ENCODE peak calls at places on chromosomes 6 and 20, in ten cellular contexts. L is GM19239; F is C1 segment of cervical spinal cord; G is B cell; Y is cardiac fibroblast; T is NCI-H1105 treated with DMSO at 0.1 percent for 48 hours; C is NCI-H69; V is RWPE1; W is activated CD4-positive, alpha-beta T cell treated with anti-CD3 and anti-CD28 coated beads, Interleukin-2, amount 50 U/mL, for 4 hours; N is Right ventricle myocardium superior. X is an unnamed sample.

GRCh38 chr6:137734875-137735182 is 132.2 kb upstream of the TNFAIP3 start:
- DNase-seq in L (no peak), F (no peak), G (no peak), Y (peak), T (no peak), C (no peak), V (no peak), W (no peak), N (no peak), X (no peak)

GRCh38 chr6:150567823-150568383 is 31.8 kb upstream of the PLEKHG1 start:
- DNase-seq in L (no peak), F (peak), G (no peak), Y (no peak), T (no peak), C (no peak), V (no peak), W (no peak), N (peak), X (no peak)

GRCh38 chr20:50312682-50313187 is 122.1 kb downstream of the CEBPB start:
- DNase-seq in L (no peak), F (no peak), G (no peak), Y (peak), T (no peak), C (no peak), V (peak), W (no peak), N (peak), X (no peak)

GRCh38 chr6:121413831-121414368 is 21.5 kb upstream of the GJA1 start:
- DNase-seq in L (no peak), F (no peak), G (no peak), Y (peak), T (no peak), C (no peak), V (no peak), W (no peak), N (no peak), X (no peak)

GRCh38 chr20:64225828-64226598 is 29.5 kb upstream of the PCMTD2 start:
- DNase-seq in L (no peak), F (no peak), G (no peak), Y (no peak), T (no peak), C (no peak), V (no peak), W (no peak), N (peak), X (no peak)

GRCh38 chr6:166330612-166331011 is 11.7 kb downstream of the SFT2D1 start:
- DNase-seq in L (no peak), F (no peak), G (no peak), Y (peak), T (no peak), C (no peak), V (no peak), W (no peak), N (peak), X (peak)

GRCh38 chr20:39433461-39433860 is 471.3 kb downstream of the DHX35 start:
- DNase-seq in L (no peak), F (no peak), G (no peak), Y (no peak), T (no peak), C (no peak), V (no peak), W (no peak), N (no peak), X (no peak)

GRCh38 chr6:116419069-116419468 is 42.1 kb upstream of the CALHM6 start:
- DNase-seq in L (no peak), F (no peak), G (no peak), Y (no peak), T (no peak), C (no peak), V (peak), W (no peak), N (no peak), X (no peak)

GRCh38 chr6:136710877-136711552 is 81.3 kb downstream of the MAP3K5 start:
- DNase-seq in L (no peak), F (no peak), G (no peak), Y (no peak), T (no peak), C (no peak), V (no peak), W (no peak), N (no peak), X (no peak)

GRCh38 chr20:1920826-1921225 is 25.6 kb downstream of the SIRPA start:
- DNase-seq in L (no peak), F (no peak), G (no peak), Y (no peak), T (no peak), C (no peak), V (no peak), W (no peak), N (no peak), X (no peak)

GRCh38 chr6:101125380-101125971 is 244.3 kb upstream of the ASCC3 start:
- DNase-seq in L (no peak), F (no peak), G (no peak), Y (no peak), T (no peak), C (peak), V (no peak), W (no peak), N (no peak), X (no peak)

GRCh38 chr6:79042088-79042798 is 35.8 kb downstream of the PHIP start:
- DNase-seq in L (no peak), F (no peak), G (no peak), Y (no peak), T (no peak), C (no peak), V (no peak), W (no peak), N (no peak), X (no peak)

GRCh38 chr20:61357119-61357518 is 105.1 kb downstream of the CDH4 start:
- DNase-seq in L (no peak), F (no peak), G (no peak), Y (no peak), T (no peak), C (no peak), V (no peak), W (no peak), N (no peak), X (no peak)

GRCh38 chr6:157579467-157580031 is 198.6 kb downstream of the ZDHHC14 start:
- DNase-seq in L (no peak), F (peak), G (no peak), Y (peak), T (no peak), C (no peak), V (no peak), W (no peak), N (no peak), X (no peak)

X was measured in BE2C.